ENCODE peak calls at places on chromosome 7, in four cellular contexts. One of them, this sample, is unnamed.
A peak's percentile ranks its signal among the peaks of the same experiment; 100 is the strongest.

GRCh38 chr7:26166681-26167266 is 14.8 kb downstream of the NFE2L3 start:
- DNase-seq in H1: no peak
- DNase-seq in GM12878: no peak
- DNase-seq in HepG2: no peak
- DNase-seq in this sample: no peak

GRCh38 chr7:137970263-137970975 is 31.5 kb downstream of the CREB3L2 start:
- DNase-seq in GM12878: no peak
- DNase-seq in HepG2: no peak
- DNase-seq in H1: no peak
- DNase-seq in this sample: no peak

GRCh38 chr7:123275036-123275753 is 75.4 kb upstream of the SLC13A1 start:
- DNase-seq in H1: no peak
- DNase-seq in GM12878: no peak
- DNase-seq in HepG2: no peak
- DNase-seq in this sample: no peak

GRCh38 chr7:83130623-83131545 is 31.8 kb downstream of the PCLO start:
- DNase-seq in GM12878: no peak
- DNase-seq in HepG2: no peak
- DNase-seq in H1: no peak
- DNase-seq in this sample: no peak

GRCh38 chr7:68512466-68512865 is 1085.8 kb upstream of the AUTS2 start:
- DNase-seq in H1: no peak
- DNase-seq in GM12878: no peak
- DNase-seq in HepG2: no peak
- DNase-seq in this sample: no peak

GRCh38 chr7:105060394-105060793 is 46.4 kb downstream of the KMT2E start:
- DNase-seq in GM12878: no peak
- DNase-seq in H1: no peak
- DNase-seq in HepG2: no peak
- DNase-seq in this sample: no peak

GRCh38 chr7:139321071-139321745 is 19.9 kb upstream of the FMC1 start:
- DNase-seq in GM12878: no peak
- DNase-seq in HepG2: peak; percentile 56
- DNase-seq in H1: peak; percentile 5
- DNase-seq in this sample: no peak

GRCh38 chr7:130127404-130128395 is 57.4 kb downstream of the KLHDC10 start:
- DNase-seq in HepG2: no peak
- DNase-seq in GM12878: no peak
- DNase-seq in H1: no peak
- DNase-seq in this sample: no peak

GRCh38 chr7:2142386-2142785 is 90.4 kb downstream of the MAD1L1 start:
- DNase-seq in GM12878: no peak
- DNase-seq in HepG2: no peak
- DNase-seq in H1: no peak
- DNase-seq in this sample: no peak

DNA sequence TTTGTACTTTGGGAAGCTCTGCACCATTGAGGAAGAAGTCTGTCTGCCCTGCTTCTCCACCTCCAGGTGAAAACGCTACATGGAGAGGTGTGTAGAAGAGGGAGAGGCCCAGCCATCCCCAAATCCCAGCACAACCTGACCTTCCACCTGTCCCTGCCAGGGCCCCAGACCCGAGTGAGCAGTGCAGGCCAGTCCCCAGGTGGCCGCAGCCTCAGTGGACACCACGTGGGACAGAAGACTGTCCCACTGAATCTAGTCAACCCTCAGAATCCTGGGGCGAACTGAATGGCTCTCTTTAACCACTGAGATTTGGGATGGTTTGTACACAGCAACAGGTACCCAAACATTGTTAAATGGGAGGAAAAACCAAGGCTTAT is 29.9 kb upstream of the GALNTL5 start:
- DNase-seq in H1: no peak
- DNase-seq in GM12878: no peak
- DNase-seq in HepG2: no peak
- DNase-seq in this sample: no peak
- TF ChIP-seq SUZ12 in H1: no peak
- TF ChIP-seq SUZ12 in GM12878: no peak
- TF ChIP-seq SUZ12 in HepG2: no peak
- TF ChIP-seq SUZ12 in this sample: no peak

DNA sequence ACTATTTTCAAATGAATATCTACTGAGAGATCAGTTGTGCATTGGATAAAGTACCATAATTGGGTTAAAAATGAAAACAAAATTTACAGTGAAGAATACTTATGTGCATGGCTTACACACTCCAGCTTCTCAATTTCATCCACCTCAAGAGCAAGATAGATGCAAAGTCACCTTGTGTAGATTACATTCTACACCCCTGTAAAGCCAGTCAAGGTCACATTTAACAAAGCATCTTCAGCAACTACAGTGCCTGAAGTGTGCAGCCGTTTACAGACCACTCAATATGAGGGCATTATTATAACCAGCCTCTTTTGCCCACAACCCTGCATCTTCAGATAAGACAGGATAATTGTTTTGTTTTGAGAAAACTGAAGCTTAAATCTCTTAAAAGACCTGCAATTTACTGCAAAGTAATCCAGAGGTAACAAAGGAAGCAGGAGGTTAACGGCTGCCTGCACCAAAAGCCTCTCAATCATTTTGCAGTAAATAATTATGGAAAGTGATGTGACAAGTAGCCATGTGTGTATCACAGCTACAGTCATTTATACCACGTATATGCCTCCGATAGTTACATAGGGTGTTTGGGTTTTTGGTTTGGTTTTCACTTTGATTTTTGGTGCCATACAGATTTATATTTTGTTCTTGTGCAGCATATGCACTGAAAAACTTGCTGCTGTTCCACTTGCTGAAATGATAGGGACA is 4.9 kb downstream of the PURB start:
- DNase-seq in HepG2: no peak
- DNase-seq in H1: no peak
- DNase-seq in GM12878: no peak
- DNase-seq in this sample: no peak
- H3K4me1 ChIP-seq in HepG2: peaks cover 52% of the 10 kb centered on the region
- H3K4me1 ChIP-seq in H1: peaks cover 11% of the 10 kb centered on the region
- H3K4me1 ChIP-seq in GM12878: no peaks in the 10 kb centered on the region
- H3K4me1 ChIP-seq in this sample: no peaks in the 10 kb centered on the region

DNA sequence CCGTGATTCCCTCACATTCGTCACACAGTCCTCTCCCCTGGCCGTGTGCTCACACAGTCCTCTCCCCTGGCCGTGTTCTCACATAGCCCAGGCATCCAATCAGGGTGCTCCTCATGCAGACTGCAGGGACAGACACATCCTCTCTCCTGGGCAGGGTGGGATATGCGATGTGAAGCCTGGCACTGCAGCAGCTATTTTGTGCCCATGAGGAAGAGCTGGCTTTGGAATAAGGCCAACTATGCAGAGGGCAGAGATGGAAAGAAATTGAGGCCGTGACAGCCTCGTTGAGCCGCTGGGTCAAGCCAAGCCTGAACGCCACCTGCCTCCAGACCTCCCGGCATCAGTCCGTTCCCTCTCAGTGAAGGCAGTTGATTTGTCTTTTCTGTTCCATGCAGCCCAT is 35.8 kb downstream of the FOXL3 start:
- DNase-seq in GM12878: no peak
- DNase-seq in HepG2: no peak
- DNase-seq in H1: no peak
- DNase-seq in this sample: no peak
- H3K9ac ChIP-seq in GM12878: no peak overlapping the region
- H3K9ac ChIP-seq in HepG2: no peak overlapping the region
- H3K9ac ChIP-seq in H1: no peak overlapping the region
- H3K9ac ChIP-seq in this sample: no peak overlapping the region

GRCh38 chr7:108805808-108806397 is 236.2 kb downstream of the DNAJB9 start:
- DNase-seq in GM12878: no peak
- DNase-seq in H1: no peak
- DNase-seq in HepG2: peak; percentile 5
- DNase-seq in this sample: peak; percentile 38
- TF ChIP-seq SUZ12 in GM12878: no peak
- TF ChIP-seq SUZ12 in H1: no peak
- TF ChIP-seq SUZ12 in HepG2: no peak
- TF ChIP-seq SUZ12 in this sample: no peak

GRCh38 chr7:28018446-28018845 is 162.1 kb downstream of the JAZF1 start:
- DNase-seq in GM12878: no peak
- DNase-seq in HepG2: no peak
- DNase-seq in H1: no peak
- DNase-seq in this sample: no peak

GRCh38 chr7:28018851-28019465 is 161.6 kb downstream of the JAZF1 start:
- DNase-seq in H1: no peak
- DNase-seq in GM12878: no peak
- DNase-seq in HepG2: no peak
- DNase-seq in this sample: no peak

GRCh38 chr7:28016297-28016696 is 164.3 kb downstream of the JAZF1 start:
- DNase-seq in H1: no peak
- DNase-seq in HepG2: no peak
- DNase-seq in GM12878: no peak
- DNase-seq in this sample: no peak

GRCh38 chr7:28018020-28018419 is 162.6 kb downstream of the JAZF1 start:
- DNase-seq in GM12878: no peak
- DNase-seq in H1: no peak
- DNase-seq in HepG2: no peak
- DNase-seq in this sample: no peak

DNA sequence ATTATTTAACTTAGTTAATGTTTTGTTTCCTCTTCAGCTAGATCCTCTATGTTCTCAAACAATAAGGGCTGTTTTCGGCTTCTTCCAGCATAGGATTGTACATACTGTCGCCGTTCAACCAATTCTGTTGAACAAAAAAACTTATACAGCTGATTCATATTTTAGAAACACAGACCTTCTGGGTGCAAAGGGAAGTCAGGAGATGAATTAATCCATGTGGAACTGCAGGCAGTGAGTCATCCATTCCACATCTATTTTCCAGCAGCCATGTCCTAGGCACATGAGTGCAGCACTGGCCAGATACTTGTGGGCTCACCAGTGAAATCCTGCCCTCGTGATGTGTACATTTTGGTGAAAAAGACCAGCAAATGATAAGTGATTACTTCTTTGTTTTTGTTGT is 163.2 kb downstream of the JAZF1 start:
- DNase-seq in GM12878: no peak
- DNase-seq in H1: no peak
- DNase-seq in HepG2: no peak
- DNase-seq in this sample: no peak
- H3K4me1 ChIP-seq in GM12878: no peaks in the 10 kb centered on the region
- H3K4me1 ChIP-seq in H1: peaks cover 3% of the 10 kb centered on the region
- H3K4me1 ChIP-seq in HepG2: no peaks in the 10 kb centered on the region
- H3K4me1 ChIP-seq in this sample: peaks cover 4% of the 10 kb centered on the region